ENCODE peak calls at places on chromosomes 4 and X, in seven cellular contexts. One of them, this sample, is unnamed.

GRCh38 chr4:25155957-25156356 is 4.3 kb downstream of the SEPSECS start:
- DNase-seq in tibial nerve: no peak
- DNase-seq in stimulated activated CD8-positive, alpha-beta memory T cell treated with anti-CD3 and anti-CD28 coated beads, Interleukin-4, amount 100 ng/mL, for 24 hours: no peak
- DNase-seq in brain microvascular endothelial cell: no peak
- DNase-seq in ovary: no peak
- DNase-seq in SW 1271: no peak
- DNase-seq in T follicular helper cell: no peak
- DNase-seq in this sample: no peak

GRCh38 chr4:8032381-8032780 is 92.7 kb upstream of the AFAP1 start:
- DNase-seq in stimulated activated CD8-positive, alpha-beta memory T cell treated with anti-CD3 and anti-CD28 coated beads, Interleukin-4, amount 100 ng/mL, for 24 hours: no peak
- DNase-seq in tibial nerve: no peak
- DNase-seq in SW 1271: no peak
- DNase-seq in brain microvascular endothelial cell: no peak
- DNase-seq in ovary: no peak
- DNase-seq in T follicular helper cell: no peak
- DNase-seq in this sample: no peak

GRCh38 chr4:142607976-142608375 is 238.1 kb downstream of the INPP4B start:
- DNase-seq in tibial nerve: no peak
- DNase-seq in SW 1271: no peak
- DNase-seq in T follicular helper cell: no peak
- DNase-seq in brain microvascular endothelial cell: no peak
- DNase-seq in ovary: no peak
- DNase-seq in stimulated activated CD8-positive, alpha-beta memory T cell treated with anti-CD3 and anti-CD28 coated beads, Interleukin-4, amount 100 ng/mL, for 24 hours: no peak
- DNase-seq in this sample: no peak

GRCh38 chr4:8247047-8247930 is 22.3 kb upstream of the HTRA3 start:
- DNase-seq in T follicular helper cell: no peak
- DNase-seq in tibial nerve: peak
- DNase-seq in SW 1271: no peak
- DNase-seq in brain microvascular endothelial cell: no peak
- DNase-seq in stimulated activated CD8-positive, alpha-beta memory T cell treated with anti-CD3 and anti-CD28 coated beads, Interleukin-4, amount 100 ng/mL, for 24 hours: no peak
- DNase-seq in ovary: peak
- DNase-seq in this sample: peak

GRCh38 chr4:7198440-7199128 is 6.2 kb downstream of the SORCS2 start:
- DNase-seq in stimulated activated CD8-positive, alpha-beta memory T cell treated with anti-CD3 and anti-CD28 coated beads, Interleukin-4, amount 100 ng/mL, for 24 hours: no peak
- DNase-seq in SW 1271: no peak
- DNase-seq in tibial nerve: peak
- DNase-seq in brain microvascular endothelial cell: no peak
- DNase-seq in ovary: no peak
- DNase-seq in T follicular helper cell: no peak
- DNase-seq in this sample: no peak

GRCh38 chr4:40152642-40153041 is 44.2 kb upstream of the RHOH start:
- DNase-seq in stimulated activated CD8-positive, alpha-beta memory T cell treated with anti-CD3 and anti-CD28 coated beads, Interleukin-4, amount 100 ng/mL, for 24 hours: no peak
- DNase-seq in brain microvascular endothelial cell: no peak
- DNase-seq in T follicular helper cell: peak
- DNase-seq in ovary: no peak
- DNase-seq in SW 1271: no peak
- DNase-seq in tibial nerve: no peak
- DNase-seq in this sample: no peak

GRCh38 chr4:134777626-134778025 is 576.0 kb upstream of the PABPC4L start:
- DNase-seq in stimulated activated CD8-positive, alpha-beta memory T cell treated with anti-CD3 and anti-CD28 coated beads, Interleukin-4, amount 100 ng/mL, for 24 hours: no peak
- DNase-seq in SW 1271: no peak
- DNase-seq in T follicular helper cell: no peak
- DNase-seq in tibial nerve: no peak
- DNase-seq in brain microvascular endothelial cell: no peak
- DNase-seq in ovary: no peak
- DNase-seq in this sample: no peak

GRCh38 chr4:178814908-178815307 is 1372.7 kb upstream of the AGA start:
- DNase-seq in ovary: no peak
- DNase-seq in SW 1271: no peak
- DNase-seq in tibial nerve: no peak
- DNase-seq in stimulated activated CD8-positive, alpha-beta memory T cell treated with anti-CD3 and anti-CD28 coated beads, Interleukin-4, amount 100 ng/mL, for 24 hours: no peak
- DNase-seq in brain microvascular endothelial cell: no peak
- DNase-seq in T follicular helper cell: no peak
- DNase-seq in this sample: no peak

GRCh38 chr4:189235599-189235998 is 705.1 kb upstream of the FRG1 start:
- DNase-seq in SW 1271: no peak
- DNase-seq in tibial nerve: no peak
- DNase-seq in T follicular helper cell: no peak
- DNase-seq in brain microvascular endothelial cell: no peak
- DNase-seq in ovary: no peak
- DNase-seq in stimulated activated CD8-positive, alpha-beta memory T cell treated with anti-CD3 and anti-CD28 coated beads, Interleukin-4, amount 100 ng/mL, for 24 hours: no peak
- DNase-seq in this sample: no peak

GRCh38 chr4:140374130-140374477 is 658 bp downstream of the SCOC start:
- DNase-seq in tibial nerve: no peak
- DNase-seq in T follicular helper cell: no peak
- DNase-seq in stimulated activated CD8-positive, alpha-beta memory T cell treated with anti-CD3 and anti-CD28 coated beads, Interleukin-4, amount 100 ng/mL, for 24 hours: no peak
- DNase-seq in brain microvascular endothelial cell: no peak
- DNase-seq in SW 1271: no peak
- DNase-seq in ovary: no peak
- DNase-seq in this sample: no peak

GRCh38 chr4:109078724-109079123 is 223.7 kb downstream of the COL25A1 start:
- DNase-seq in T follicular helper cell: no peak
- DNase-seq in ovary: no peak
- DNase-seq in SW 1271: no peak
- DNase-seq in tibial nerve: no peak
- DNase-seq in brain microvascular endothelial cell: peak
- DNase-seq in stimulated activated CD8-positive, alpha-beta memory T cell treated with anti-CD3 and anti-CD28 coated beads, Interleukin-4, amount 100 ng/mL, for 24 hours: no peak
- DNase-seq in this sample: peak

GRCh38 chrX:39518451-39519212 is 579.1 kb downstream of the BCOR start:
- DNase-seq in T follicular helper cell: no peak
- DNase-seq in stimulated activated CD8-positive, alpha-beta memory T cell treated with anti-CD3 and anti-CD28 coated beads, Interleukin-4, amount 100 ng/mL, for 24 hours: no peak
- DNase-seq in SW 1271: no peak
- DNase-seq in ovary: no peak
- DNase-seq in brain microvascular endothelial cell: no peak
- DNase-seq in tibial nerve: no peak
- DNase-seq in this sample: peak

This sample was measured in fibroblast of pulmonary artery.